ENCODE peak calls at places on chromosome 19, in six cellular contexts. One of them, this sample, is unnamed.

GRCh38 chr19:16159655-16160054 is 13.7 kb downstream of the CIB3 start:
- DNase-seq in activated CD8-positive, alpha-beta T cell treated with anti-CD3 and anti-CD28 coated beads, Interleukin-2, amount 10 ng/mL, durations not matched to agents 7 days and 5 days: no peak
- DNase-seq in BJ: no peak
- DNase-seq in COLO829: no peak
- DNase-seq in GM12865: no peak
- DNase-seq in CD8-positive, alpha-beta T cell: no peak
- DNase-seq in this sample: no peak

GRCh38 chr19:34345934-34346333 is 19.1 kb upstream of the GPI start:
- DNase-seq in GM12865: peak
- DNase-seq in activated CD8-positive, alpha-beta T cell treated with anti-CD3 and anti-CD28 coated beads, Interleukin-2, amount 10 ng/mL, durations not matched to agents 7 days and 5 days: peak
- DNase-seq in CD8-positive, alpha-beta T cell: peak
- DNase-seq in BJ: no peak
- DNase-seq in COLO829: peak
- DNase-seq in this sample: peak

GRCh38 chr19:43525836-43526771 is 897 bp downstream of the ETHE1 start:
- DNase-seq in GM12865: peak
- DNase-seq in CD8-positive, alpha-beta T cell: no peak
- DNase-seq in activated CD8-positive, alpha-beta T cell treated with anti-CD3 and anti-CD28 coated beads, Interleukin-2, amount 10 ng/mL, durations not matched to agents 7 days and 5 days: peak
- DNase-seq in COLO829: no peak
- DNase-seq in BJ: no peak
- DNase-seq in this sample: no peak

GRCh38 chr19:45528149-45528743 is 21.0 kb downstream of the VASP start:
- DNase-seq in CD8-positive, alpha-beta T cell: no peak
- DNase-seq in GM12865: no peak
- DNase-seq in BJ: no peak
- DNase-seq in activated CD8-positive, alpha-beta T cell treated with anti-CD3 and anti-CD28 coated beads, Interleukin-2, amount 10 ng/mL, durations not matched to agents 7 days and 5 days: no peak
- DNase-seq in COLO829: no peak
- DNase-seq in this sample: no peak

GRCh38 chr19:40335101-40335500 is 13.1 kb downstream of the C19orf47 start:
- DNase-seq in activated CD8-positive, alpha-beta T cell treated with anti-CD3 and anti-CD28 coated beads, Interleukin-2, amount 10 ng/mL, durations not matched to agents 7 days and 5 days: no peak
- DNase-seq in CD8-positive, alpha-beta T cell: no peak
- DNase-seq in BJ: no peak
- DNase-seq in GM12865: no peak
- DNase-seq in COLO829: no peak
- DNase-seq in this sample: no peak

GRCh38 chr19:42455621-42456081 is 12.9 kb upstream of the CXCL17 start:
- DNase-seq in BJ: no peak
- DNase-seq in COLO829: no peak
- DNase-seq in CD8-positive, alpha-beta T cell: no peak
- DNase-seq in GM12865: no peak
- DNase-seq in activated CD8-positive, alpha-beta T cell treated with anti-CD3 and anti-CD28 coated beads, Interleukin-2, amount 10 ng/mL, durations not matched to agents 7 days and 5 days: no peak
- DNase-seq in this sample: no peak

GRCh38 chr19:13744179-13744578 is 20.1 kb upstream of the MRI1 start:
- DNase-seq in BJ: no peak
- DNase-seq in COLO829: no peak
- DNase-seq in activated CD8-positive, alpha-beta T cell treated with anti-CD3 and anti-CD28 coated beads, Interleukin-2, amount 10 ng/mL, durations not matched to agents 7 days and 5 days: no peak
- DNase-seq in GM12865: no peak
- DNase-seq in CD8-positive, alpha-beta T cell: no peak
- DNase-seq in this sample: no peak

GRCh38 chr19:1189419-1189818 is 15.4 kb upstream of the SBNO2 start:
- DNase-seq in COLO829: no peak
- DNase-seq in activated CD8-positive, alpha-beta T cell treated with anti-CD3 and anti-CD28 coated beads, Interleukin-2, amount 10 ng/mL, durations not matched to agents 7 days and 5 days: peak
- DNase-seq in CD8-positive, alpha-beta T cell: peak
- DNase-seq in GM12865: peak
- DNase-seq in BJ: no peak
- DNase-seq in this sample: no peak

GRCh38 chr19:46574533-46574932 is 26.6 kb upstream of the CALM3 start:
- DNase-seq in BJ: no peak
- DNase-seq in activated CD8-positive, alpha-beta T cell treated with anti-CD3 and anti-CD28 coated beads, Interleukin-2, amount 10 ng/mL, durations not matched to agents 7 days and 5 days: peak
- DNase-seq in GM12865: no peak
- DNase-seq in COLO829: no peak
- DNase-seq in CD8-positive, alpha-beta T cell: no peak
- DNase-seq in this sample: peak

This sample was measured in T-helper 9 cell.